ENCODE peak calls at places on chromosomes 7 and 10, in eight cellular contexts. R, G, O, Q, K, Z, U and M are unnamed samples.

GRCh38 chr10:119441151-119441821 is 101.2 kb downstream of the RGS10 start:
- DNase-seq in O (no peak), U (no peak), Q (peak; percentile 68), Z (no peak), R (no peak), K (no peak), G (no peak), M (no peak)

GRCh38 chr10:76396126-76396525 is 964.7 kb downstream of the LRMDA start:
- DNase-seq in Z (no peak), U (no peak), G (no peak), Q (no peak), O (no peak), K (no peak), R (no peak), M (no peak)

GRCh38 chr7:73681031-73681430 is 2.2 kb downstream of the DNAJC30 start:
- DNase-seq in O (no peak), Z (no peak), Q (no peak), R (no peak), U (no peak), K (no peak), G (no peak), M (no peak)

GRCh38 chr7:86932038-86932512 is 127.4 kb downstream of the ELAPOR2 start:
- DNase-seq in R (no peak), K (no peak), G (peak; percentile 39), Z (no peak), U (no peak), Q (no peak), O (no peak), M (no peak)

GRCh38 chr7:77525231-77525630 is 11.9 kb upstream of the PTPN12 start:
- DNase-seq in U (no peak), Z (no peak), G (no peak), K (no peak), R (no peak), O (no peak), Q (no peak), M (no peak)

GRCh38 chr7:96973986-96974385 is 31.4 kb upstream of the DLX6 start:
- DNase-seq in R (no peak), K (no peak), G (no peak), Z (no peak), Q (no peak), U (no peak), O (no peak), M (no peak)

GRCh38 chr7:67019562-67020390 is 23.1 kb downstream of the TYW1 start:
- DNase-seq in U (no peak), G (no peak), O (no peak), Z (peak; percentile 76), R (no peak), K (peak; percentile 75), Q (no peak), M (no peak)

GRCh38 chr10:44344727-44345126 is 40.2 kb downstream of the CXCL12 start:
- DNase-seq in R (no peak), Z (no peak), Q (no peak), U (no peak), K (no peak), O (no peak), G (no peak), M (no peak)

GRCh38 chr10:65555192-65555591 is 1370.6 kb upstream of the LRRTM3 start:
- DNase-seq in Q (no peak), O (no peak), Z (no peak), R (no peak), G (no peak), K (no peak), U (no peak), M (no peak)